ENCODE peak calls at places on chromosome 22, in ten cellular contexts. One of them, this sample, is unnamed.

GRCh38 chr22:34036936-34037335 is 116.7 kb upstream of the LARGE1 start:
- DNase-seq in Caki2: peak
- DNase-seq in H9: no peak
- DNase-seq in NCI-H774: no peak
- DNase-seq in osteocyte: no peak
- DNase-seq in HepG2: no peak
- DNase-seq in activated naive CD4-positive, alpha-beta T cell treated with anti-CD3 and anti-CD28 coated beads, Interleukin-2, amount 50 U/mL, for 16 hours: no peak
- DNase-seq in effector memory CD8-positive, alpha-beta T cell: no peak
- DNase-seq in activated T-helper 2 cell treated with anti-CD3 and anti-CD28 coated beads, Interferon-gamma antibody, Interleukin-2, Interleukin-4, amounts not matched to agents 10 μg/mL and 5 μg/mL and 100 μg/mL, durations not matched to agents 14 hours and 24 hours and 36 hours: no peak
- DNase-seq in T-helper 2 cell: no peak
- DNase-seq in this sample: no peak

GRCh38 chr22:17706451-17706900 is 67.8 kb downstream of the BID start:
- DNase-seq in T-helper 2 cell: peak
- DNase-seq in HepG2: peak
- DNase-seq in activated T-helper 2 cell treated with anti-CD3 and anti-CD28 coated beads, Interferon-gamma antibody, Interleukin-2, Interleukin-4, amounts not matched to agents 10 μg/mL and 5 μg/mL and 100 μg/mL, durations not matched to agents 14 hours and 24 hours and 36 hours: peak
- DNase-seq in osteocyte: peak
- DNase-seq in effector memory CD8-positive, alpha-beta T cell: no peak
- DNase-seq in H9: peak
- DNase-seq in Caki2: peak
- DNase-seq in activated naive CD4-positive, alpha-beta T cell treated with anti-CD3 and anti-CD28 coated beads, Interleukin-2, amount 50 U/mL, for 16 hours: peak
- DNase-seq in NCI-H774: no peak
- DNase-seq in this sample: no peak

GRCh38 chr22:24060375-24060788 is 49.3 kb downstream of the CABIN1 start:
- DNase-seq in Caki2: peak
- DNase-seq in effector memory CD8-positive, alpha-beta T cell: no peak
- DNase-seq in H9: no peak
- DNase-seq in NCI-H774: peak
- DNase-seq in activated naive CD4-positive, alpha-beta T cell treated with anti-CD3 and anti-CD28 coated beads, Interleukin-2, amount 50 U/mL, for 16 hours: no peak
- DNase-seq in T-helper 2 cell: no peak
- DNase-seq in activated T-helper 2 cell treated with anti-CD3 and anti-CD28 coated beads, Interferon-gamma antibody, Interleukin-2, Interleukin-4, amounts not matched to agents 10 μg/mL and 5 μg/mL and 100 μg/mL, durations not matched to agents 14 hours and 24 hours and 36 hours: no peak
- DNase-seq in osteocyte: no peak
- DNase-seq in HepG2: no peak
- DNase-seq in this sample: no peak

GRCh38 chr22:46056169-46057041 is 79.4 kb upstream of the WNT7B start:
- DNase-seq in T-helper 2 cell: no peak
- DNase-seq in HepG2: no peak
- DNase-seq in NCI-H774: no peak
- DNase-seq in osteocyte: no peak
- DNase-seq in effector memory CD8-positive, alpha-beta T cell: no peak
- DNase-seq in Caki2: no peak
- DNase-seq in activated naive CD4-positive, alpha-beta T cell treated with anti-CD3 and anti-CD28 coated beads, Interleukin-2, amount 50 U/mL, for 16 hours: no peak
- DNase-seq in H9: no peak
- DNase-seq in activated T-helper 2 cell treated with anti-CD3 and anti-CD28 coated beads, Interferon-gamma antibody, Interleukin-2, Interleukin-4, amounts not matched to agents 10 μg/mL and 5 μg/mL and 100 μg/mL, durations not matched to agents 14 hours and 24 hours and 36 hours: no peak
- DNase-seq in this sample: no peak

GRCh38 chr22:44445731-44446130 is 52.3 kb downstream of the RTL6 start:
- DNase-seq in osteocyte: no peak
- DNase-seq in Caki2: peak
- DNase-seq in activated T-helper 2 cell treated with anti-CD3 and anti-CD28 coated beads, Interferon-gamma antibody, Interleukin-2, Interleukin-4, amounts not matched to agents 10 μg/mL and 5 μg/mL and 100 μg/mL, durations not matched to agents 14 hours and 24 hours and 36 hours: no peak
- DNase-seq in H9: peak
- DNase-seq in HepG2: no peak
- DNase-seq in NCI-H774: no peak
- DNase-seq in T-helper 2 cell: no peak
- DNase-seq in effector memory CD8-positive, alpha-beta T cell: no peak
- DNase-seq in activated naive CD4-positive, alpha-beta T cell treated with anti-CD3 and anti-CD28 coated beads, Interleukin-2, amount 50 U/mL, for 16 hours: no peak
- DNase-seq in this sample: no peak

GRCh38 chr22:21977814-21978213 is 4.8 kb downstream of the TOP3B start:
- DNase-seq in activated T-helper 2 cell treated with anti-CD3 and anti-CD28 coated beads, Interferon-gamma antibody, Interleukin-2, Interleukin-4, amounts not matched to agents 10 μg/mL and 5 μg/mL and 100 μg/mL, durations not matched to agents 14 hours and 24 hours and 36 hours: no peak
- DNase-seq in osteocyte: no peak
- DNase-seq in activated naive CD4-positive, alpha-beta T cell treated with anti-CD3 and anti-CD28 coated beads, Interleukin-2, amount 50 U/mL, for 16 hours: no peak
- DNase-seq in T-helper 2 cell: no peak
- DNase-seq in Caki2: no peak
- DNase-seq in HepG2: no peak
- DNase-seq in effector memory CD8-positive, alpha-beta T cell: no peak
- DNase-seq in H9: no peak
- DNase-seq in NCI-H774: no peak
- DNase-seq in this sample: no peak

GRCh38 chr22:40310081-40310770 is 36.1 kb upstream of the ADSL start:
- DNase-seq in Caki2: no peak
- DNase-seq in osteocyte: no peak
- DNase-seq in NCI-H774: no peak
- DNase-seq in activated T-helper 2 cell treated with anti-CD3 and anti-CD28 coated beads, Interferon-gamma antibody, Interleukin-2, Interleukin-4, amounts not matched to agents 10 μg/mL and 5 μg/mL and 100 μg/mL, durations not matched to agents 14 hours and 24 hours and 36 hours: no peak
- DNase-seq in effector memory CD8-positive, alpha-beta T cell: no peak
- DNase-seq in HepG2: no peak
- DNase-seq in activated naive CD4-positive, alpha-beta T cell treated with anti-CD3 and anti-CD28 coated beads, Interleukin-2, amount 50 U/mL, for 16 hours: no peak
- DNase-seq in H9: no peak
- DNase-seq in T-helper 2 cell: no peak
- DNase-seq in this sample: no peak

GRCh38 chr22:45783690-45784089 is 112.1 kb downstream of the ATXN10 start:
- DNase-seq in activated naive CD4-positive, alpha-beta T cell treated with anti-CD3 and anti-CD28 coated beads, Interleukin-2, amount 50 U/mL, for 16 hours: no peak
- DNase-seq in HepG2: no peak
- DNase-seq in NCI-H774: no peak
- DNase-seq in T-helper 2 cell: no peak
- DNase-seq in activated T-helper 2 cell treated with anti-CD3 and anti-CD28 coated beads, Interferon-gamma antibody, Interleukin-2, Interleukin-4, amounts not matched to agents 10 μg/mL and 5 μg/mL and 100 μg/mL, durations not matched to agents 14 hours and 24 hours and 36 hours: no peak
- DNase-seq in H9: no peak
- DNase-seq in effector memory CD8-positive, alpha-beta T cell: no peak
- DNase-seq in Caki2: no peak
- DNase-seq in osteocyte: no peak
- DNase-seq in this sample: no peak

GRCh38 chr22:30381250-30381649 is 6.0 kb downstream of the RNF215 start:
- DNase-seq in Caki2: no peak
- DNase-seq in H9: no peak
- DNase-seq in activated naive CD4-positive, alpha-beta T cell treated with anti-CD3 and anti-CD28 coated beads, Interleukin-2, amount 50 U/mL, for 16 hours: no peak
- DNase-seq in HepG2: no peak
- DNase-seq in osteocyte: no peak
- DNase-seq in T-helper 2 cell: no peak
- DNase-seq in NCI-H774: no peak
- DNase-seq in effector memory CD8-positive, alpha-beta T cell: no peak
- DNase-seq in activated T-helper 2 cell treated with anti-CD3 and anti-CD28 coated beads, Interferon-gamma antibody, Interleukin-2, Interleukin-4, amounts not matched to agents 10 μg/mL and 5 μg/mL and 100 μg/mL, durations not matched to agents 14 hours and 24 hours and 36 hours: no peak
- DNase-seq in this sample: no peak

GRCh38 chr22:46036558-46037408 is 59.8 kb upstream of the WNT7B start:
- DNase-seq in activated naive CD4-positive, alpha-beta T cell treated with anti-CD3 and anti-CD28 coated beads, Interleukin-2, amount 50 U/mL, for 16 hours: peak
- DNase-seq in osteocyte: no peak
- DNase-seq in H9: no peak
- DNase-seq in HepG2: peak
- DNase-seq in NCI-H774: no peak
- DNase-seq in T-helper 2 cell: peak
- DNase-seq in activated T-helper 2 cell treated with anti-CD3 and anti-CD28 coated beads, Interferon-gamma antibody, Interleukin-2, Interleukin-4, amounts not matched to agents 10 μg/mL and 5 μg/mL and 100 μg/mL, durations not matched to agents 14 hours and 24 hours and 36 hours: peak
- DNase-seq in effector memory CD8-positive, alpha-beta T cell: peak
- DNase-seq in Caki2: peak
- DNase-seq in this sample: no peak

GRCh38 chr22:18154821-18155390 is 4.9 kb downstream of the USP18 start:
- DNase-seq in H9: no peak
- DNase-seq in activated naive CD4-positive, alpha-beta T cell treated with anti-CD3 and anti-CD28 coated beads, Interleukin-2, amount 50 U/mL, for 16 hours: no peak
- DNase-seq in osteocyte: no peak
- DNase-seq in HepG2: no peak
- DNase-seq in NCI-H774: no peak
- DNase-seq in Caki2: no peak
- DNase-seq in T-helper 2 cell: no peak
- DNase-seq in activated T-helper 2 cell treated with anti-CD3 and anti-CD28 coated beads, Interferon-gamma antibody, Interleukin-2, Interleukin-4, amounts not matched to agents 10 μg/mL and 5 μg/mL and 100 μg/mL, durations not matched to agents 14 hours and 24 hours and 36 hours: no peak
- DNase-seq in effector memory CD8-positive, alpha-beta T cell: no peak
- DNase-seq in this sample: no peak

GRCh38 chr22:36816635-36817428 is at the start of gene PVALB:
- DNase-seq in HepG2: no peak
- DNase-seq in activated T-helper 2 cell treated with anti-CD3 and anti-CD28 coated beads, Interferon-gamma antibody, Interleukin-2, Interleukin-4, amounts not matched to agents 10 μg/mL and 5 μg/mL and 100 μg/mL, durations not matched to agents 14 hours and 24 hours and 36 hours: no peak
- DNase-seq in activated naive CD4-positive, alpha-beta T cell treated with anti-CD3 and anti-CD28 coated beads, Interleukin-2, amount 50 U/mL, for 16 hours: no peak
- DNase-seq in osteocyte: peak
- DNase-seq in H9: no peak
- DNase-seq in Caki2: peak
- DNase-seq in effector memory CD8-positive, alpha-beta T cell: no peak
- DNase-seq in NCI-H774: peak
- DNase-seq in T-helper 2 cell: no peak
- DNase-seq in this sample: no peak

GRCh38 chr22:25334091-25334490 is 114.7 kb downstream of the CRYBB2 start:
- DNase-seq in effector memory CD8-positive, alpha-beta T cell: peak
- DNase-seq in Caki2: no peak
- DNase-seq in activated T-helper 2 cell treated with anti-CD3 and anti-CD28 coated beads, Interferon-gamma antibody, Interleukin-2, Interleukin-4, amounts not matched to agents 10 μg/mL and 5 μg/mL and 100 μg/mL, durations not matched to agents 14 hours and 24 hours and 36 hours: peak
- DNase-seq in HepG2: peak
- DNase-seq in T-helper 2 cell: no peak
- DNase-seq in NCI-H774: no peak
- DNase-seq in activated naive CD4-positive, alpha-beta T cell treated with anti-CD3 and anti-CD28 coated beads, Interleukin-2, amount 50 U/mL, for 16 hours: peak
- DNase-seq in H9: peak
- DNase-seq in osteocyte: peak
- DNase-seq in this sample: no peak

GRCh38 chr22:50471197-50471847 is 3.5 kb downstream of the SBF1 start:
- DNase-seq in NCI-H774: no peak
- DNase-seq in activated naive CD4-positive, alpha-beta T cell treated with anti-CD3 and anti-CD28 coated beads, Interleukin-2, amount 50 U/mL, for 16 hours: no peak
- DNase-seq in H9: no peak
- DNase-seq in HepG2: no peak
- DNase-seq in T-helper 2 cell: no peak
- DNase-seq in Caki2: no peak
- DNase-seq in osteocyte: no peak
- DNase-seq in effector memory CD8-positive, alpha-beta T cell: no peak
- DNase-seq in activated T-helper 2 cell treated with anti-CD3 and anti-CD28 coated beads, Interferon-gamma antibody, Interleukin-2, Interleukin-4, amounts not matched to agents 10 μg/mL and 5 μg/mL and 100 μg/mL, durations not matched to agents 14 hours and 24 hours and 36 hours: no peak
- DNase-seq in this sample: no peak

GRCh38 chr22:24503137-24503850 is 8.2 kb downstream of the UPB1 start:
- DNase-seq in effector memory CD8-positive, alpha-beta T cell: peak
- DNase-seq in osteocyte: no peak
- DNase-seq in H9: peak
- DNase-seq in Caki2: peak
- DNase-seq in T-helper 2 cell: peak
- DNase-seq in NCI-H774: no peak
- DNase-seq in activated naive CD4-positive, alpha-beta T cell treated with anti-CD3 and anti-CD28 coated beads, Interleukin-2, amount 50 U/mL, for 16 hours: peak
- DNase-seq in activated T-helper 2 cell treated with anti-CD3 and anti-CD28 coated beads, Interferon-gamma antibody, Interleukin-2, Interleukin-4, amounts not matched to agents 10 μg/mL and 5 μg/mL and 100 μg/mL, durations not matched to agents 14 hours and 24 hours and 36 hours: no peak
- DNase-seq in HepG2: no peak
- DNase-seq in this sample: no peak

GRCh38 chr22:30078320-30079311 is 1.6 kb upstream of the HORMAD2 start:
- DNase-seq in NCI-H774: no peak
- DNase-seq in H9: no peak
- DNase-seq in effector memory CD8-positive, alpha-beta T cell: no peak
- DNase-seq in osteocyte: no peak
- DNase-seq in HepG2: no peak
- DNase-seq in T-helper 2 cell: no peak
- DNase-seq in activated naive CD4-positive, alpha-beta T cell treated with anti-CD3 and anti-CD28 coated beads, Interleukin-2, amount 50 U/mL, for 16 hours: peak
- DNase-seq in Caki2: no peak
- DNase-seq in activated T-helper 2 cell treated with anti-CD3 and anti-CD28 coated beads, Interferon-gamma antibody, Interleukin-2, Interleukin-4, amounts not matched to agents 10 μg/mL and 5 μg/mL and 100 μg/mL, durations not matched to agents 14 hours and 24 hours and 36 hours: no peak
- DNase-seq in this sample: no peak

GRCh38 chr22:36822581-36822980 is 5.7 kb upstream of the PVALB start:
- DNase-seq in activated T-helper 2 cell treated with anti-CD3 and anti-CD28 coated beads, Interferon-gamma antibody, Interleukin-2, Interleukin-4, amounts not matched to agents 10 μg/mL and 5 μg/mL and 100 μg/mL, durations not matched to agents 14 hours and 24 hours and 36 hours: no peak
- DNase-seq in activated naive CD4-positive, alpha-beta T cell treated with anti-CD3 and anti-CD28 coated beads, Interleukin-2, amount 50 U/mL, for 16 hours: no peak
- DNase-seq in Caki2: no peak
- DNase-seq in HepG2: no peak
- DNase-seq in T-helper 2 cell: no peak
- DNase-seq in effector memory CD8-positive, alpha-beta T cell: no peak
- DNase-seq in H9: peak
- DNase-seq in osteocyte: no peak
- DNase-seq in NCI-H774: no peak
- DNase-seq in this sample: no peak

GRCh38 chr22:19873138-19873959 is 18.7 kb upstream of the GNB1L start:
- DNase-seq in activated naive CD4-positive, alpha-beta T cell treated with anti-CD3 and anti-CD28 coated beads, Interleukin-2, amount 50 U/mL, for 16 hours: peak
- DNase-seq in effector memory CD8-positive, alpha-beta T cell: no peak
- DNase-seq in HepG2: no peak
- DNase-seq in NCI-H774: no peak
- DNase-seq in T-helper 2 cell: no peak
- DNase-seq in Caki2: no peak
- DNase-seq in osteocyte: no peak
- DNase-seq in activated T-helper 2 cell treated with anti-CD3 and anti-CD28 coated beads, Interferon-gamma antibody, Interleukin-2, Interleukin-4, amounts not matched to agents 10 μg/mL and 5 μg/mL and 100 μg/mL, durations not matched to agents 14 hours and 24 hours and 36 hours: no peak
- DNase-seq in H9: no peak
- DNase-seq in this sample: peak

GRCh38 chr22:49055406-49055805 is 772.3 kb downstream of the BRD1 start:
- DNase-seq in activated T-helper 2 cell treated with anti-CD3 and anti-CD28 coated beads, Interferon-gamma antibody, Interleukin-2, Interleukin-4, amounts not matched to agents 10 μg/mL and 5 μg/mL and 100 μg/mL, durations not matched to agents 14 hours and 24 hours and 36 hours: no peak
- DNase-seq in HepG2: no peak
- DNase-seq in NCI-H774: no peak
- DNase-seq in osteocyte: no peak
- DNase-seq in H9: no peak
- DNase-seq in Caki2: no peak
- DNase-seq in activated naive CD4-positive, alpha-beta T cell treated with anti-CD3 and anti-CD28 coated beads, Interleukin-2, amount 50 U/mL, for 16 hours: no peak
- DNase-seq in effector memory CD8-positive, alpha-beta T cell: no peak
- DNase-seq in T-helper 2 cell: no peak
- DNase-seq in this sample: no peak

GRCh38 chr22:46537946-46538815 is 761 bp upstream of the CELSR1 start:
- DNase-seq in HepG2: no peak
- DNase-seq in NCI-H774: no peak
- DNase-seq in effector memory CD8-positive, alpha-beta T cell: no peak
- DNase-seq in activated naive CD4-positive, alpha-beta T cell treated with anti-CD3 and anti-CD28 coated beads, Interleukin-2, amount 50 U/mL, for 16 hours: no peak
- DNase-seq in osteocyte: no peak
- DNase-seq in H9: peak
- DNase-seq in T-helper 2 cell: no peak
- DNase-seq in Caki2: peak
- DNase-seq in activated T-helper 2 cell treated with anti-CD3 and anti-CD28 coated beads, Interferon-gamma antibody, Interleukin-2, Interleukin-4, amounts not matched to agents 10 μg/mL and 5 μg/mL and 100 μg/mL, durations not matched to agents 14 hours and 24 hours and 36 hours: no peak
- DNase-seq in this sample: no peak

GRCh38 chr22:49858827-49859226 is 5.2 kb downstream of the ZBED4 start:
- DNase-seq in HepG2: no peak
- DNase-seq in effector memory CD8-positive, alpha-beta T cell: no peak
- DNase-seq in osteocyte: no peak
- DNase-seq in activated naive CD4-positive, alpha-beta T cell treated with anti-CD3 and anti-CD28 coated beads, Interleukin-2, amount 50 U/mL, for 16 hours: no peak
- DNase-seq in T-helper 2 cell: no peak
- DNase-seq in H9: no peak
- DNase-seq in Caki2: no peak
- DNase-seq in NCI-H774: no peak
- DNase-seq in activated T-helper 2 cell treated with anti-CD3 and anti-CD28 coated beads, Interferon-gamma antibody, Interleukin-2, Interleukin-4, amounts not matched to agents 10 μg/mL and 5 μg/mL and 100 μg/mL, durations not matched to agents 14 hours and 24 hours and 36 hours: no peak
- DNase-seq in this sample: no peak

GRCh38 chr22:17191163-17191562 is 28.1 kb downstream of the ADA2 start:
- DNase-seq in Caki2: peak
- DNase-seq in H9: no peak
- DNase-seq in effector memory CD8-positive, alpha-beta T cell: no peak
- DNase-seq in activated naive CD4-positive, alpha-beta T cell treated with anti-CD3 and anti-CD28 coated beads, Interleukin-2, amount 50 U/mL, for 16 hours: no peak
- DNase-seq in HepG2: no peak
- DNase-seq in NCI-H774: no peak
- DNase-seq in T-helper 2 cell: no peak
- DNase-seq in osteocyte: no peak
- DNase-seq in activated T-helper 2 cell treated with anti-CD3 and anti-CD28 coated beads, Interferon-gamma antibody, Interleukin-2, Interleukin-4, amounts not matched to agents 10 μg/mL and 5 μg/mL and 100 μg/mL, durations not matched to agents 14 hours and 24 hours and 36 hours: no peak
- DNase-seq in this sample: no peak

GRCh38 chr22:25844601-25845000 is 102.6 kb downstream of the MYO18B start:
- DNase-seq in H9: no peak
- DNase-seq in activated naive CD4-positive, alpha-beta T cell treated with anti-CD3 and anti-CD28 coated beads, Interleukin-2, amount 50 U/mL, for 16 hours: no peak
- DNase-seq in activated T-helper 2 cell treated with anti-CD3 and anti-CD28 coated beads, Interferon-gamma antibody, Interleukin-2, Interleukin-4, amounts not matched to agents 10 μg/mL and 5 μg/mL and 100 μg/mL, durations not matched to agents 14 hours and 24 hours and 36 hours: no peak
- DNase-seq in NCI-H774: no peak
- DNase-seq in effector memory CD8-positive, alpha-beta T cell: no peak
- DNase-seq in HepG2: no peak
- DNase-seq in Caki2: no peak
- DNase-seq in osteocyte: peak
- DNase-seq in T-helper 2 cell: no peak
- DNase-seq in this sample: no peak

GRCh38 chr22:43228330-43228729 is 41.4 kb upstream of the TTLL12 start:
- DNase-seq in activated naive CD4-positive, alpha-beta T cell treated with anti-CD3 and anti-CD28 coated beads, Interleukin-2, amount 50 U/mL, for 16 hours: no peak
- DNase-seq in activated T-helper 2 cell treated with anti-CD3 and anti-CD28 coated beads, Interferon-gamma antibody, Interleukin-2, Interleukin-4, amounts not matched to agents 10 μg/mL and 5 μg/mL and 100 μg/mL, durations not matched to agents 14 hours and 24 hours and 36 hours: peak
- DNase-seq in effector memory CD8-positive, alpha-beta T cell: no peak
- DNase-seq in T-helper 2 cell: no peak
- DNase-seq in H9: peak
- DNase-seq in Caki2: no peak
- DNase-seq in NCI-H774: no peak
- DNase-seq in HepG2: no peak
- DNase-seq in osteocyte: no peak
- DNase-seq in this sample: no peak

GRCh38 chr22:35155403-35156025 is 89.6 kb downstream of the ISX start:
- DNase-seq in activated T-helper 2 cell treated with anti-CD3 and anti-CD28 coated beads, Interferon-gamma antibody, Interleukin-2, Interleukin-4, amounts not matched to agents 10 μg/mL and 5 μg/mL and 100 μg/mL, durations not matched to agents 14 hours and 24 hours and 36 hours: no peak
- DNase-seq in NCI-H774: no peak
- DNase-seq in HepG2: no peak
- DNase-seq in H9: no peak
- DNase-seq in activated naive CD4-positive, alpha-beta T cell treated with anti-CD3 and anti-CD28 coated beads, Interleukin-2, amount 50 U/mL, for 16 hours: no peak
- DNase-seq in osteocyte: no peak
- DNase-seq in effector memory CD8-positive, alpha-beta T cell: no peak
- DNase-seq in T-helper 2 cell: no peak
- DNase-seq in Caki2: no peak
- DNase-seq in this sample: no peak

GRCh38 chr22:47301820-47302475 is 539.5 kb downstream of the TBC1D22A start:
- DNase-seq in osteocyte: peak
- DNase-seq in activated naive CD4-positive, alpha-beta T cell treated with anti-CD3 and anti-CD28 coated beads, Interleukin-2, amount 50 U/mL, for 16 hours: no peak
- DNase-seq in activated T-helper 2 cell treated with anti-CD3 and anti-CD28 coated beads, Interferon-gamma antibody, Interleukin-2, Interleukin-4, amounts not matched to agents 10 μg/mL and 5 μg/mL and 100 μg/mL, durations not matched to agents 14 hours and 24 hours and 36 hours: no peak
- DNase-seq in NCI-H774: no peak
- DNase-seq in effector memory CD8-positive, alpha-beta T cell: no peak
- DNase-seq in H9: no peak
- DNase-seq in HepG2: no peak
- DNase-seq in Caki2: no peak
- DNase-seq in T-helper 2 cell: no peak
- DNase-seq in this sample: peak

GRCh38 chr22:44395116-44396005 is 82.6 kb upstream of the SHISAL1 start:
- DNase-seq in T-helper 2 cell: no peak
- DNase-seq in effector memory CD8-positive, alpha-beta T cell: no peak
- DNase-seq in NCI-H774: no peak
- DNase-seq in Caki2: no peak
- DNase-seq in activated naive CD4-positive, alpha-beta T cell treated with anti-CD3 and anti-CD28 coated beads, Interleukin-2, amount 50 U/mL, for 16 hours: peak
- DNase-seq in osteocyte: peak
- DNase-seq in H9: peak
- DNase-seq in HepG2: no peak
- DNase-seq in activated T-helper 2 cell treated with anti-CD3 and anti-CD28 coated beads, Interferon-gamma antibody, Interleukin-2, Interleukin-4, amounts not matched to agents 10 μg/mL and 5 μg/mL and 100 μg/mL, durations not matched to agents 14 hours and 24 hours and 36 hours: no peak
- DNase-seq in this sample: peak

GRCh38 chr22:37636186-37636948 is 3.1 kb upstream of the SH3BP1 start:
- DNase-seq in Caki2: no peak
- DNase-seq in HepG2: no peak
- DNase-seq in H9: no peak
- DNase-seq in activated naive CD4-positive, alpha-beta T cell treated with anti-CD3 and anti-CD28 coated beads, Interleukin-2, amount 50 U/mL, for 16 hours: no peak
- DNase-seq in T-helper 2 cell: peak
- DNase-seq in osteocyte: no peak
- DNase-seq in NCI-H774: no peak
- DNase-seq in activated T-helper 2 cell treated with anti-CD3 and anti-CD28 coated beads, Interferon-gamma antibody, Interleukin-2, Interleukin-4, amounts not matched to agents 10 μg/mL and 5 μg/mL and 100 μg/mL, durations not matched to agents 14 hours and 24 hours and 36 hours: no peak
- DNase-seq in effector memory CD8-positive, alpha-beta T cell: no peak
- DNase-seq in this sample: no peak

This sample was measured in type B pancreatic cell.